ENCODE peak calls at places on chromosomes 11 and 22, in seven cellular contexts. J, L, O, X, G, V and P are unnamed samples.

GRCh38 chr11:85589373-85589772 is 37.8 kb downstream of the DLG2 start:
- DNase-seq in G (no peak), X (no peak), J (no peak), V (no peak), O (no peak), L (no peak), P (no peak)

GRCh38 chr11:74570266-74571061 is 21.9 kb upstream of the POLD3 start:
- DNase-seq in X (peak; percentile 35), G (no peak), L (peak; percentile 56), V (peak; percentile 74), O (peak; percentile 48), J (no peak), P (no peak)

GRCh38 chr11:115941481-115941993 is 437.3 kb upstream of the CADM1 start:
- DNase-seq in O (no peak), V (peak; percentile 50), L (no peak), J (peak; percentile 80), X (peak; percentile 100), G (peak; percentile 40), P (peak; percentile 89)

GRCh38 chr11:10752061-10752460 is 1.0 kb downstream of the CTR9 start:
- DNase-seq in L (no peak), V (no peak), X (peak; percentile 23), J (no peak), O (no peak), G (no peak), P (no peak)

GRCh38 chr22:38733329-38734202 is 22.2 kb downstream of the SUN2 start:
- DNase-seq in V (peak; percentile 81), O (no peak), X (no peak), J (peak; percentile 85), G (peak; percentile 57), L (peak; percentile 77), P (peak; percentile 32)

GRCh38 chr22:22536515-22536914 is 16.4 kb upstream of the ZNF280A start:
- DNase-seq in V (no peak), X (no peak), L (no peak), J (no peak), G (no peak), O (no peak), P (no peak)

GRCh38 chr11:88454881-88455280 is 117.3 kb upstream of the CTSC start:
- DNase-seq in V (no peak), J (no peak), X (peak; percentile 87), G (no peak), O (no peak), L (no peak), P (peak; percentile 29)

GRCh38 chr11:111634981-111635705 is 32.9 kb downstream of the SIK2 start:
- DNase-seq in L (no peak), G (no peak), V (no peak), O (no peak), J (no peak), X (peak; percentile 44), P (no peak)

GRCh38 chr11:65166893-65167292 is 3.1 kb upstream of the SPDYC start:
- DNase-seq in J (no peak), O (no peak), L (no peak), G (no peak), V (no peak), X (no peak), P (no peak)

GRCh38 chr11:120719348-120719747 is 207.8 kb downstream of the GRIK4 start:
- DNase-seq in V (no peak), O (no peak), J (no peak), X (peak; percentile 8), L (no peak), G (no peak), P (no peak)

GRCh38 chr11:130782361-130783221 is 133.7 kb downstream of the SNX19 start:
- DNase-seq in V (no peak), X (no peak), G (peak; percentile 49), L (no peak), O (no peak), J (no peak), P (no peak)

GRCh38 chr22:47352920-47353700 is 590.7 kb downstream of the TBC1D22A start:
- DNase-seq in X (no peak), O (no peak), L (peak; percentile 17), J (peak; percentile 42), V (peak; percentile 2), G (no peak), P (no peak)

GRCh38 chr11:10051868-10052586 is 242.0 kb downstream of the SBF2 start:
- DNase-seq in V (no peak), X (no peak), L (no peak), O (no peak), G (no peak), J (no peak), P (no peak)

GRCh38 chr11:123700774-123701173 is 40.7 kb downstream of the ZNF202 start:
- DNase-seq in O (no peak), J (peak; percentile 18), L (no peak), V (no peak), X (no peak), G (no peak), P (no peak)

GRCh38 chr22:17764036-17764435 is 10.2 kb downstream of the BID start:
- DNase-seq in J (no peak), V (no peak), O (no peak), G (no peak), L (no peak), X (no peak), P (no peak)

GRCh38 chr11:94700631-94701030 is 67.5 kb upstream of the AMOTL1 start:
- DNase-seq in G (no peak), V (no peak), J (no peak), L (no peak), X (no peak), O (no peak), P (no peak)

GRCh38 chr11:118628432-118628831 is 21.0 kb downstream of the PHLDB1 start:
- DNase-seq in O (no peak), J (peak; percentile 69), X (no peak), V (no peak), L (no peak), G (no peak), P (no peak)

GRCh38 chr11:123173040-123173855 is 21.8 kb downstream of the CLMP start:
- DNase-seq in O (no peak), V (peak; percentile 75), L (no peak), G (no peak), J (no peak), X (peak; percentile 93), P (peak; percentile 97)

GRCh38 chr11:120546312-120547205 is 35.0 kb downstream of the GRIK4 start:
- DNase-seq in G (peak; percentile 78), O (peak; percentile 58), L (peak; percentile 31), J (peak; percentile 52), V (peak; percentile 60), X (peak; percentile 96), P (peak; percentile 90)

DNA sequence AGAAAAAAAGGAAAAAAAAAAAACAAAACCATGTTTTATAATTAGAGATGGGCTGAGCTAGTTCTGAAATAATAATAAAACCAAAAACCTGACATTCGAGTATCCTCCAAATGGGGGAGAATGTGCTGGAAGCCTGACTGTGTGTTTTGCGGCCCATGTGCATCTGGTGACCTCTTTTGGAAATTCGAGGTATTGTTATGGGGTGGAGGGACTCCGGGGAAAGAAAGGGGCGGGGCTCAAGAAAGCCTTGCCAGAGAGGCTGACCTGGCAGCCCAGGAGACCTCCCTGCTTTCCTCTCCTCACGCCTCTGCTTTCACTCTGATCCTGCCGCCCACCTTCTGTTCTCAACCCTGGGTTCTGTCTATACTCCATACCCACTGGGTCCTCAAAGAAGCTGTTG is 72.9 kb downstream of the CTTN start:
- DNase-seq in G (no peak), O (peak; percentile 23), L (no peak), J (no peak), X (no peak), V (no peak), P (no peak)
- TF ChIP-seq CTCF in G (peak; percentile 14), O (peak; percentile 56), L (no peak), J (no peak), X (peak; percentile 8), V (no peak), P (peak; percentile 35)

GRCh38 chr11:73379189-73379880 is 3.1 kb downstream of the RELT start:
- DNase-seq in V (peak; percentile 93), X (no peak), O (no peak), L (peak; percentile 93), G (no peak), J (no peak), P (no peak)

GRCh38 chr11:73375830-73376167 is 400 bp upstream of the RELT start:
- DNase-seq in G (no peak), J (no peak), X (no peak), L (no peak), V (no peak), O (no peak), P (no peak)

GRCh38 chr11:73374130-73374529 is 2.1 kb upstream of the RELT start:
- DNase-seq in L (no peak), O (no peak), J (no peak), G (no peak), V (no peak), X (no peak), P (no peak)

GRCh38 chr11:73376168-73376802 is at the start of gene RELT:
- DNase-seq in G (peak; percentile 75), V (peak; percentile 90), L (peak; percentile 92), J (peak; percentile 98), X (peak; percentile 90), O (peak; percentile 71), P (peak; percentile 69)

DNA sequence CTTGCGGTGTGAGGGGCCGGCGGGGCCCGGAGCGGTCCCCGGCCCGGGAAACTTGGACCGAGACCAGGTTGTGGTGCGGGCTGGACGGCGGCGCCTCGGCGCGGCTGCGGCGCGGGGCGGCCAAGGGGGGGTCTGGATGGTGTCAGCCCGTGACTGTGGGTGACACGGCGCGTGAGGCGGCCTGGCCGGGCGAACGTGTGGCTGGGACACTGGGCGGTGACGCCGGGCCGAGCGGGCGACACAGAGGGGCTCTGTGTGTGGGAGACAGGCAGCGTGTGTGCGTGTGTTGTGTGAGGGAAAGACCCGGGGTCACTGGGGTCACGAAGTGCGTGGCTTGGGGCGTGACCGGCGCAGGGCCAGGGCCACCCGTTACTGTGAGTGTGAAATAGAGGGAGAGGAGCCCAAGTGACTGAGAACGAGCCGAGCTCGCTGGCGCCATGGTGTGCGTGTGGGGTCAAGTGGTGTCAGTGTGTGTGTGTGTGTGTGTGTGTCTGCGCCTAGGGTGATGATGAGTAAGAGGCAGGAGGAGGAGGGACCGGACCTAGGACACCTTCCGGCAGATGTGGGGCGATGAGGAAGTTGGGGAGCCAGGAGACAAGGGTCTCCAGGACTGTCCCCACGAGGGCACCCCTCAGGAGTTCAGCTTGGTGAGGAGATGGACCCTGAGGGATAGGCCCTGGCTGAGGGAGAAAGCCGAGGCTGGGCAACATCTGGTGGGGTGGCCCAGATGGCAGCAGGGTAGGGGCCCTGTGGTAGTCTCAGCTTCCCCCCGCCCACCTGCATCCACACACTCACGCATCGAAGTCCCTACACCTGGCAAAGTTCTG is 817 bp downstream of the RELT start:
- DNase-seq in V (peak; percentile 34), J (peak; percentile 89), O (peak; percentile 40), X (peak; percentile 81), G (peak; percentile 59), L (peak; percentile 41), P (no peak)
- H3K27ac ChIP-seq in V (peak overlapping the region; percentile 20), J (peak overlapping the region; percentile 95), O (peak overlapping the region; percentile 88), X (peak overlapping the region; percentile 75), G (peak overlapping the region; percentile 78), L (peak overlapping the region; percentile 69), P (no peak overlapping the region)

GRCh38 chr22:41217553-41218157 is 12.5 kb downstream of the L3MBTL2 start:
- DNase-seq in O (no peak), X (no peak), V (peak; percentile 35), G (peak; percentile 64), J (no peak), L (peak; percentile 42), P (peak; percentile 66)
- H3K4me3 ChIP-seq in O (no peak overlapping the region), X (no peak overlapping the region), V (no peak overlapping the region), G (no peak overlapping the region), J (peak overlapping the region; percentile 18), L (peak overlapping the region; percentile 5), P (peak overlapping the region; percentile 11)

DNA sequence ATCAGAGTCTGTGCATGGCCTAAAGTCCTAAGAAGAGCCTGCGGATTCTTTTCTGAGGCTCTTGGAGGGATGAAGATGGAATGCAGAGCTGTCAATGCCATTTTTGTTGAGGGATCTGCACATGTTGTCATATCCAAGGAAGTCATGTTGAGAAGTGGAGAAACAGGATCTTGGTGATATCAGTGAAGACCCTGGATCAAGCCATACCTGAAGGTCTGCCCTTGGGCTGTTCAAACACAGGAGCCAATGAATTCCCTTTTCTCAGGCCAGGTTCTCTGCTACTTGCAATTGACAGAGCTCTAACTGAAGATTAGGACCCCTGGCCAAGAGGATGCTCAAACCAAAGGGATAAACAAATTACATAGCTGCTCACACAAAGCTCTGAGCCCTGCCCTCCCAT is 79.6 kb upstream of the GRK3 start:
- DNase-seq in V (no peak), O (no peak), G (no peak), J (no peak), L (no peak), X (no peak), P (no peak)
- TF ChIP-seq CTCF in V (no peak), O (no peak), G (no peak), J (no peak), L (no peak), X (no peak), P (no peak)